ENCODE peak calls at places on chromosomes 1 and 21, in nine cellular contexts. I is aorta; Q is HS-27A; Y is colonic mucosa; S is AG10803; V is activated CD4-positive, alpha-beta T cell treated with anti-CD3 and anti-CD28 coated beads for 36 hours; A is left colon; L is endothelial cell; K is activated naive CD4-positive, alpha-beta T cell treated with anti-CD3 and anti-CD28 coated beads for 36 hours. C is an unnamed sample.

GRCh38 chr1:7469255-7469938 is 301.7 kb upstream of the VAMP3 start:
- DNase-seq in I (peak; percentile 77), Q (peak; percentile 86), Y (no peak), S (peak; percentile 88), V (no peak), A (no peak), L (no peak), K (no peak), C (no peak)

GRCh38 chr1:168285419-168285790 is 4.7 kb downstream of the TBX19 start:
- DNase-seq in I (no peak), Q (no peak), Y (no peak), S (no peak), V (no peak), A (no peak), L (no peak), K (no peak), C (no peak)

GRCh38 chr1:239922778-239923522 is 168.7 kb upstream of the FMN2 start:
- DNase-seq in I (no peak), Q (no peak), Y (no peak), S (no peak), V (no peak), A (no peak), L (no peak), K (no peak), C (no peak)

GRCh38 chr1:116538527-116538926 is 32.3 kb downstream of the CD58 start:
- DNase-seq in I (no peak), Q (peak; percentile 19), Y (no peak), S (peak; percentile 14), V (peak; percentile 66), A (no peak), L (no peak), K (peak; percentile 64), C (peak; percentile 67)

GRCh38 chr1:55623339-55623738 is 408.2 kb upstream of the USP24 start:
- DNase-seq in I (peak; percentile 73), Q (no peak), Y (peak; percentile 38), S (no peak), V (no peak), A (no peak), L (no peak), K (no peak), C (no peak)

GRCh38 chr21:45452696-45453307 is 47.8 kb downstream of the COL18A1 start:
- DNase-seq in I (no peak), Q (no peak), Y (no peak), S (no peak), V (no peak), A (no peak), L (no peak), K (no peak), C (no peak)

GRCh38 chr1:247386695-247387094 is 29.3 kb upstream of the NLRP3 start:
- DNase-seq in I (no peak), Q (no peak), Y (no peak), S (peak; percentile 46), V (no peak), A (no peak), L (no peak), K (no peak), C (no peak)

GRCh38 chr1:106637566-106637965 is 418.9 kb upstream of the PRMT6 start:
- DNase-seq in I (no peak), Q (no peak), Y (no peak), S (no peak), V (no peak), A (no peak), L (no peak), K (no peak), C (no peak)

GRCh38 chr1:99685516-99686180 is 39.7 kb downstream of the PALMD start:
- DNase-seq in I (peak; percentile 71), Q (peak; percentile 77), Y (peak; percentile 74), S (peak; percentile 93), V (peak; percentile 67), A (peak; percentile 56), L (peak; percentile 66), K (peak; percentile 69), C (peak; percentile 71)

GRCh38 chr1:155091071-155092051 is 12.7 kb downstream of the EFNA3 start:
- DNase-seq in I (peak; percentile 84), Q (no peak), Y (peak; percentile 85), S (peak; percentile 38), V (peak; percentile 90), A (peak; percentile 65), L (peak; percentile 95), K (peak; percentile 84), C (peak; percentile 86)

GRCh38 chr1:177053648-177054047 is 110.9 kb downstream of the ASTN1 start:
- DNase-seq in I (no peak), Q (no peak), Y (no peak), S (no peak), V (no peak), A (no peak), L (no peak), K (no peak), C (no peak)

GRCh38 chr1:34744851-34745250 is 10.0 kb upstream of the GJB5 start:
- DNase-seq in I (no peak), Q (no peak), Y (no peak), S (no peak), V (no peak), A (no peak), L (no peak), K (no peak), C (no peak)

GRCh38 chr1:195979646-195980045 is 628.6 kb downstream of the KCNT2 start:
- DNase-seq in I (no peak), Q (no peak), Y (no peak), S (no peak), V (no peak), A (no peak), L (no peak), K (no peak), C (no peak)

GRCh38 chr1:155321577-155322497 is 1.1 kb downstream of the RUSC1 start:
- DNase-seq in I (peak; percentile 50), Q (no peak), Y (peak; percentile 41), S (no peak), V (peak; percentile 16), A (no peak), L (peak; percentile 28), K (no peak), C (peak; percentile 19)

GRCh38 chr1:225820522-225821120 is 10.7 kb downstream of the EPHX1 start:
- DNase-seq in I (peak; percentile 3), Q (no peak), Y (no peak), S (no peak), V (no peak), A (no peak), L (no peak), K (no peak), C (no peak)

GRCh38 chr1:92481598-92482403 is 4.9 kb downstream of the GFI1 start:
- DNase-seq in I (no peak), Q (no peak), Y (peak; percentile 21), S (no peak), V (no peak), A (peak; percentile 25), L (peak; percentile 20), K (no peak), C (peak; percentile 38)

GRCh38 chr21:43750339-43751033 is 25.6 kb downstream of the CSTB start:
- DNase-seq in I (no peak), Q (no peak), Y (no peak), S (no peak), V (no peak), A (no peak), L (no peak), K (no peak), C (no peak)

GRCh38 chr1:57474097-57474750 is 50.4 kb upstream of the DAB1 start:
- DNase-seq in I (no peak), Q (no peak), Y (no peak), S (peak; percentile 44), V (no peak), A (no peak), L (no peak), K (no peak), C (no peak)

GRCh38 chr1:53061859-53062714 is at the start of gene PODN:
- DNase-seq in I (peak; percentile 69), Q (no peak), Y (no peak), S (peak; percentile 48), V (peak; percentile 34), A (no peak), L (no peak), K (peak; percentile 18), C (peak; percentile 26)

GRCh38 chr1:46549697-46550681 is 1.5 kb downstream of the KNCN start:
- DNase-seq in I (no peak), Q (no peak), Y (no peak), S (peak; percentile 63), V (peak; percentile 41), A (no peak), L (peak; percentile 32), K (no peak), C (peak; percentile 65)

GRCh38 chr1:76110662-76111061 is 36.1 kb downstream of the ST6GALNAC3 start:
- DNase-seq in I (no peak), Q (no peak), Y (no peak), S (no peak), V (no peak), A (no peak), L (no peak), K (no peak), C (no peak)

GRCh38 chr1:17244826-17245740 is 3.8 kb upstream of the PADI3 start:
- DNase-seq in I (no peak), Q (no peak), Y (no peak), S (no peak), V (no peak), A (no peak), L (no peak), K (no peak), C (no peak)

GRCh38 chr1:153339802-153340201 is 8.8 kb downstream of the PGLYRP4 start:
- DNase-seq in I (no peak), Q (no peak), Y (no peak), S (no peak), V (no peak), A (no peak), L (no peak), K (no peak), C (peak; percentile 40)

GRCh38 chr1:43973981-43974442 is 748 bp upstream of the ATP6V0B start:
- DNase-seq in I (no peak), Q (no peak), Y (no peak), S (peak; percentile 21), V (no peak), A (no peak), L (no peak), K (no peak), C (no peak)

C was measured in activated CD8-positive, alpha-beta T cell treated with anti-CD3 and anti-CD28 coated beads for 36 hours.